ENCODE peak calls at places on chromosomes 3 and 15, in nine cellular contexts. J is activated CD4-positive, CD25-positive, alpha-beta regulatory T cell; B is A549; E is cardiac muscle cell; U is AG20443; X is Peyer's patch; D is GM20000; Q is activated naive CD4-positive, alpha-beta T cell treated with Interleukin-2 at 50 U/mL for 16 hours; F is lung. C is an unnamed sample.
A peak's percentile ranks its signal among the peaks of the same experiment; 100 is the strongest.

GRCh38 chr3:11455977-11456376 is 183.8 kb downstream of the ATG7 start:
- DNase-seq in J (no peak), B (no peak), E (peak; percentile 78), U (no peak), X (no peak), D (no peak), Q (no peak), F (no peak), C (no peak)

GRCh38 chr3:108383306-108383705 is 87.0 kb downstream of the HHLA2 start:
- DNase-seq in J (no peak), B (no peak), E (no peak), U (no peak), X (no peak), D (no peak), Q (no peak), F (no peak), C (no peak)

GRCh38 chr3:152385761-152386160 is 117.0 kb downstream of the MBNL1 start:
- DNase-seq in J (no peak), B (no peak), E (peak; percentile 29), U (peak; percentile 30), X (no peak), D (no peak), Q (no peak), F (no peak), C (no peak)

GRCh38 chr3:192892981-192893827 is 24.5 kb downstream of the MB21D2 start:
- DNase-seq in J (peak; percentile 16), B (peak; percentile 74), E (peak; percentile 83), U (peak; percentile 71), X (peak; percentile 64), D (peak; percentile 72), Q (peak; percentile 72), F (peak; percentile 58), C (peak; percentile 64)

GRCh38 chr3:141646760-141647561 is 91.1 kb upstream of the RNF7 start:
- DNase-seq in J (no peak), B (peak; percentile 48), E (peak; percentile 85), U (peak; percentile 51), X (peak; percentile 61), D (no peak), Q (no peak), F (peak; percentile 51), C (peak; percentile 60)

GRCh38 chr3:9861626-9862130 is 17.9 kb upstream of the RPUSD3 start:
- DNase-seq in J (no peak), B (no peak), E (no peak), U (no peak), X (no peak), D (no peak), Q (no peak), F (no peak), C (no peak)

GRCh38 chr3:47228088-47228487 is 54.5 kb downstream of the KIF9 start:
- DNase-seq in J (no peak), B (no peak), E (no peak), U (no peak), X (no peak), D (peak; percentile 47), Q (no peak), F (no peak), C (no peak)

GRCh38 chr3:12886106-12886679 is 44.8 kb upstream of the RPL32 start:
- DNase-seq in J (no peak), B (no peak), E (no peak), U (no peak), X (no peak), D (no peak), Q (peak; percentile 28), F (no peak), C (peak; percentile 39)

GRCh38 chr15:35329521-35329921 is 216.4 kb downstream of the DPH6 start:
- DNase-seq in J (no peak), B (no peak), E (no peak), U (no peak), X (no peak), D (no peak), Q (no peak), F (no peak), C (no peak)

GRCh38 chr15:69451951-69452701 is 492 bp upstream of the RPLP1 start:
- DNase-seq in J (no peak), B (no peak), E (peak; percentile 65), U (no peak), X (no peak), D (no peak), Q (peak; percentile 27), F (no peak), C (peak; percentile 72)

GRCh38 chr3:80355144-80355543 is 587.3 kb upstream of the ROBO1 start:
- DNase-seq in J (no peak), B (no peak), E (peak; percentile 23), U (no peak), X (no peak), D (no peak), Q (no peak), F (no peak), C (no peak)

GRCh38 chr3:83193526-83193925 is 1432.1 kb upstream of the GBE1 start:
- DNase-seq in J (no peak), B (no peak), E (no peak), U (no peak), X (no peak), D (no peak), Q (no peak), F (no peak), C (no peak)

GRCh38 chr3:32181370-32181769 is 57.1 kb upstream of the CMTM8 start:
- DNase-seq in J (no peak), B (no peak), E (no peak), U (no peak), X (no peak), D (no peak), Q (no peak), F (no peak), C (no peak)

GRCh38 chr3:31432897-31433678 is 99.6 kb upstream of the STT3B start:
- DNase-seq in J (no peak), B (no peak), E (no peak), U (no peak), X (no peak), D (no peak), Q (no peak), F (no peak), C (no peak)

GRCh38 chr3:33636125-33636855 is 81.8 kb downstream of the CLASP2 start:
- DNase-seq in J (no peak), B (peak; percentile 19), E (peak; percentile 80), U (peak; percentile 51), X (no peak), D (peak; percentile 40), Q (no peak), F (no peak), C (peak; percentile 37)

GRCh38 chr3:171384101-171384891 is 75.9 kb downstream of the TNIK start:
- DNase-seq in J (no peak), B (no peak), E (no peak), U (no peak), X (no peak), D (no peak), Q (no peak), F (no peak), C (no peak)

GRCh38 chr3:197465996-197466549 is 89.7 kb downstream of the BDH1 start:
- DNase-seq in J (no peak), B (no peak), E (peak; percentile 73), U (peak; percentile 43), X (no peak), D (no peak), Q (no peak), F (no peak), C (peak; percentile 64)

GRCh38 chr3:35592589-35593295 is 46.6 kb upstream of the ARPP21 start:
- DNase-seq in J (no peak), B (no peak), E (no peak), U (no peak), X (no peak), D (no peak), Q (no peak), F (no peak), C (no peak)

GRCh38 chr3:133701435-133702358 is 40.0 kb upstream of the TOPBP1 start:
- DNase-seq in J (no peak), B (no peak), E (no peak), U (peak; percentile 5), X (no peak), D (no peak), Q (no peak), F (no peak), C (no peak)

GRCh38 chr3:120678331-120678845 is 3.7 kb downstream of the HGD start:
- DNase-seq in J (no peak), B (peak; percentile 74), E (peak; percentile 88), U (peak; percentile 65), X (peak; percentile 65), D (peak; percentile 34), Q (no peak), F (peak; percentile 72), C (peak; percentile 67)

GRCh38 chr3:4006288-4006687 is 207.1 kb downstream of the LRRN1 start:
- DNase-seq in J (no peak), B (no peak), E (no peak), U (no peak), X (no peak), D (no peak), Q (no peak), F (no peak), C (peak; percentile 83)

GRCh38 chr3:183285828-183286457 is 32.9 kb downstream of the B3GNT5 start:
- DNase-seq in J (peak; percentile 78), B (peak; percentile 93), E (peak; percentile 98), U (peak; percentile 88), X (peak; percentile 95), D (peak; percentile 80), Q (peak; percentile 94), F (peak; percentile 88), C (peak; percentile 94)

GRCh38 chr3:179852117-179852886 is 184.4 kb downstream of the PEX5L start:
- DNase-seq in J (no peak), B (no peak), E (peak; percentile 6), U (no peak), X (no peak), D (peak; percentile 54), Q (no peak), F (no peak), C (peak; percentile 27)

GRCh38 chr3:157410945-157411344 is 25.7 kb upstream of the PTX3 start:
- DNase-seq in J (no peak), B (no peak), E (no peak), U (no peak), X (no peak), D (no peak), Q (no peak), F (no peak), C (no peak)

GRCh38 chr3:139689122-139689521 is 11.3 kb upstream of the NMNAT3 start:
- DNase-seq in J (no peak), B (no peak), E (no peak), U (no peak), X (no peak), D (no peak), Q (no peak), F (no peak), C (no peak)

GRCh38 chr3:5010706-5011554 is 31.7 kb downstream of the BHLHE40 start:
- DNase-seq in J (no peak), B (no peak), E (no peak), U (peak; percentile 34), X (peak; percentile 76), D (no peak), Q (no peak), F (no peak), C (no peak)

GRCh38 chr3:12545473-12545791 is at the start of gene MKRN2OS:
- DNase-seq in J (no peak), B (no peak), E (no peak), U (no peak), X (peak; percentile 86), D (no peak), Q (no peak), F (peak; percentile 41), C (no peak)

GRCh38 chr15:96171271-96171739 is 159.2 kb upstream of the NR2F2 start:
- DNase-seq in J (no peak), B (peak; percentile 28), E (no peak), U (no peak), X (no peak), D (no peak), Q (no peak), F (no peak), C (no peak)

GRCh38 chr15:32936283-32936918 is 218.6 kb downstream of the GREM1 start:
- DNase-seq in J (no peak), B (peak; percentile 20), E (peak; percentile 86), U (peak; percentile 29), X (no peak), D (peak; percentile 20), Q (no peak), F (no peak), C (no peak)

GRCh38 chr3:157394361-157394760 is 42.3 kb upstream of the PTX3 start:
- DNase-seq in J (no peak), B (no peak), E (no peak), U (no peak), X (no peak), D (no peak), Q (no peak), F (no peak), C (no peak)